ENCODE peak calls at places on chromosome 15, in ten cellular contexts. One of them, this sample, is unnamed.

GRCh38 chr15:93948728-93949127 is 282.6 kb upstream of the MCTP2 start:
- DNase-seq in C1 segment of cervical spinal cord: no peak
- DNase-seq in cardiac fibroblast: no peak
- DNase-seq in WERI-Rb-1: no peak
- DNase-seq in germinal center: no peak
- DNase-seq in fibroblast of lung: no peak
- DNase-seq in progenitor cell of endocrine pancreas: no peak
- DNase-seq in activated T-helper 9 cell treated with anti-CD3 and anti-CD28 coated beads, Interleukin-2, amount 50 U/mL, for 16 hours: no peak
- DNase-seq in activated effector memory CD4-positive, alpha-beta T cell treated with Interleukin-2 at 50 U/mL for 16 hours: no peak
- DNase-seq in dorsolateral prefrontal cortex: no peak
- DNase-seq in this sample: no peak

GRCh38 chr15:95132774-95133173 is 901.4 kb downstream of the MCTP2 start:
- DNase-seq in C1 segment of cervical spinal cord: no peak
- DNase-seq in cardiac fibroblast: peak; percentile 80
- DNase-seq in WERI-Rb-1: no peak
- DNase-seq in germinal center: no peak
- DNase-seq in fibroblast of lung: peak; percentile 95
- DNase-seq in progenitor cell of endocrine pancreas: no peak
- DNase-seq in activated T-helper 9 cell treated with anti-CD3 and anti-CD28 coated beads, Interleukin-2, amount 50 U/mL, for 16 hours: no peak
- DNase-seq in activated effector memory CD4-positive, alpha-beta T cell treated with Interleukin-2 at 50 U/mL for 16 hours: no peak
- DNase-seq in dorsolateral prefrontal cortex: no peak
- DNase-seq in this sample: no peak

GRCh38 chr15:71044006-71044405 is 71.3 kb upstream of the THSD4 start:
- DNase-seq in C1 segment of cervical spinal cord: no peak
- DNase-seq in cardiac fibroblast: peak; percentile 80
- DNase-seq in WERI-Rb-1: no peak
- DNase-seq in germinal center: no peak
- DNase-seq in fibroblast of lung: peak; percentile 79
- DNase-seq in progenitor cell of endocrine pancreas: no peak
- DNase-seq in activated T-helper 9 cell treated with anti-CD3 and anti-CD28 coated beads, Interleukin-2, amount 50 U/mL, for 16 hours: no peak
- DNase-seq in activated effector memory CD4-positive, alpha-beta T cell treated with Interleukin-2 at 50 U/mL for 16 hours: no peak
- DNase-seq in dorsolateral prefrontal cortex: no peak
- DNase-seq in this sample: no peak

GRCh38 chr15:96064351-96064756 is 266.1 kb upstream of the NR2F2 start:
- DNase-seq in C1 segment of cervical spinal cord: no peak
- DNase-seq in cardiac fibroblast: peak; percentile 54
- DNase-seq in WERI-Rb-1: no peak
- DNase-seq in germinal center: no peak
- DNase-seq in fibroblast of lung: no peak
- DNase-seq in progenitor cell of endocrine pancreas: no peak
- DNase-seq in activated T-helper 9 cell treated with anti-CD3 and anti-CD28 coated beads, Interleukin-2, amount 50 U/mL, for 16 hours: no peak
- DNase-seq in activated effector memory CD4-positive, alpha-beta T cell treated with Interleukin-2 at 50 U/mL for 16 hours: no peak
- DNase-seq in dorsolateral prefrontal cortex: no peak
- DNase-seq in this sample: no peak

GRCh38 chr15:92043283-92043682 is 189.8 kb downstream of the SLCO3A1 start:
- DNase-seq in C1 segment of cervical spinal cord: no peak
- DNase-seq in cardiac fibroblast: no peak
- DNase-seq in WERI-Rb-1: no peak
- DNase-seq in germinal center: no peak
- DNase-seq in fibroblast of lung: no peak
- DNase-seq in progenitor cell of endocrine pancreas: no peak
- DNase-seq in activated T-helper 9 cell treated with anti-CD3 and anti-CD28 coated beads, Interleukin-2, amount 50 U/mL, for 16 hours: no peak
- DNase-seq in activated effector memory CD4-positive, alpha-beta T cell treated with Interleukin-2 at 50 U/mL for 16 hours: no peak
- DNase-seq in dorsolateral prefrontal cortex: no peak
- DNase-seq in this sample: no peak

GRCh38 chr15:85458764-85459163 is 78.4 kb downstream of the AKAP13 start:
- DNase-seq in C1 segment of cervical spinal cord: no peak
- DNase-seq in cardiac fibroblast: peak; percentile 54
- DNase-seq in WERI-Rb-1: no peak
- DNase-seq in germinal center: no peak
- DNase-seq in fibroblast of lung: peak; percentile 29
- DNase-seq in progenitor cell of endocrine pancreas: no peak
- DNase-seq in activated T-helper 9 cell treated with anti-CD3 and anti-CD28 coated beads, Interleukin-2, amount 50 U/mL, for 16 hours: no peak
- DNase-seq in activated effector memory CD4-positive, alpha-beta T cell treated with Interleukin-2 at 50 U/mL for 16 hours: no peak
- DNase-seq in dorsolateral prefrontal cortex: no peak
- DNase-seq in this sample: no peak

GRCh38 chr15:80743189-80743833 is 35.9 kb upstream of the CEMIP start:
- DNase-seq in C1 segment of cervical spinal cord: no peak
- DNase-seq in cardiac fibroblast: no peak
- DNase-seq in WERI-Rb-1: no peak
- DNase-seq in germinal center: no peak
- DNase-seq in fibroblast of lung: no peak
- DNase-seq in progenitor cell of endocrine pancreas: no peak
- DNase-seq in activated T-helper 9 cell treated with anti-CD3 and anti-CD28 coated beads, Interleukin-2, amount 50 U/mL, for 16 hours: no peak
- DNase-seq in activated effector memory CD4-positive, alpha-beta T cell treated with Interleukin-2 at 50 U/mL for 16 hours: no peak
- DNase-seq in dorsolateral prefrontal cortex: no peak
- DNase-seq in this sample: no peak

GRCh38 chr15:100502651-100503050 is 26.1 kb downstream of the CERS3 start:
- DNase-seq in C1 segment of cervical spinal cord: no peak
- DNase-seq in cardiac fibroblast: no peak
- DNase-seq in WERI-Rb-1: no peak
- DNase-seq in germinal center: no peak
- DNase-seq in fibroblast of lung: no peak
- DNase-seq in progenitor cell of endocrine pancreas: no peak
- DNase-seq in activated T-helper 9 cell treated with anti-CD3 and anti-CD28 coated beads, Interleukin-2, amount 50 U/mL, for 16 hours: no peak
- DNase-seq in activated effector memory CD4-positive, alpha-beta T cell treated with Interleukin-2 at 50 U/mL for 16 hours: no peak
- DNase-seq in dorsolateral prefrontal cortex: no peak
- DNase-seq in this sample: no peak

GRCh38 chr15:49831206-49831965 is 210.5 kb downstream of the DTWD1 start:
- DNase-seq in C1 segment of cervical spinal cord: no peak
- DNase-seq in cardiac fibroblast: peak; percentile 98
- DNase-seq in WERI-Rb-1: no peak
- DNase-seq in germinal center: no peak
- DNase-seq in fibroblast of lung: peak; percentile 89
- DNase-seq in progenitor cell of endocrine pancreas: no peak
- DNase-seq in activated T-helper 9 cell treated with anti-CD3 and anti-CD28 coated beads, Interleukin-2, amount 50 U/mL, for 16 hours: no peak
- DNase-seq in activated effector memory CD4-positive, alpha-beta T cell treated with Interleukin-2 at 50 U/mL for 16 hours: no peak
- DNase-seq in dorsolateral prefrontal cortex: no peak
- DNase-seq in this sample: no peak

GRCh38 chr15:56383011-56383410 is 17.8 kb downstream of the TEX9 start:
- DNase-seq in C1 segment of cervical spinal cord: no peak
- DNase-seq in cardiac fibroblast: no peak
- DNase-seq in WERI-Rb-1: no peak
- DNase-seq in germinal center: no peak
- DNase-seq in fibroblast of lung: no peak
- DNase-seq in progenitor cell of endocrine pancreas: no peak
- DNase-seq in activated T-helper 9 cell treated with anti-CD3 and anti-CD28 coated beads, Interleukin-2, amount 50 U/mL, for 16 hours: no peak
- DNase-seq in activated effector memory CD4-positive, alpha-beta T cell treated with Interleukin-2 at 50 U/mL for 16 hours: no peak
- DNase-seq in dorsolateral prefrontal cortex: no peak
- DNase-seq in this sample: no peak

GRCh38 chr15:84949845-84950569 is 31.6 kb upstream of the PDE8A start:
- DNase-seq in C1 segment of cervical spinal cord: no peak
- DNase-seq in cardiac fibroblast: peak; percentile 21
- DNase-seq in WERI-Rb-1: no peak
- DNase-seq in germinal center: no peak
- DNase-seq in fibroblast of lung: peak; percentile 36
- DNase-seq in progenitor cell of endocrine pancreas: no peak
- DNase-seq in activated T-helper 9 cell treated with anti-CD3 and anti-CD28 coated beads, Interleukin-2, amount 50 U/mL, for 16 hours: no peak
- DNase-seq in activated effector memory CD4-positive, alpha-beta T cell treated with Interleukin-2 at 50 U/mL for 16 hours: no peak
- DNase-seq in dorsolateral prefrontal cortex: no peak
- DNase-seq in this sample: no peak

GRCh38 chr15:70875001-70875782 is 17.0 kb downstream of the THAP10 start:
- DNase-seq in C1 segment of cervical spinal cord: no peak
- DNase-seq in cardiac fibroblast: peak; percentile 68
- DNase-seq in WERI-Rb-1: no peak
- DNase-seq in germinal center: no peak
- DNase-seq in fibroblast of lung: peak; percentile 33
- DNase-seq in progenitor cell of endocrine pancreas: no peak
- DNase-seq in activated T-helper 9 cell treated with anti-CD3 and anti-CD28 coated beads, Interleukin-2, amount 50 U/mL, for 16 hours: no peak
- DNase-seq in activated effector memory CD4-positive, alpha-beta T cell treated with Interleukin-2 at 50 U/mL for 16 hours: no peak
- DNase-seq in dorsolateral prefrontal cortex: no peak
- DNase-seq in this sample: no peak

GRCh38 chr15:98296653-98297052 is 336.1 kb downstream of the ARRDC4 start:
- DNase-seq in C1 segment of cervical spinal cord: no peak
- DNase-seq in cardiac fibroblast: no peak
- DNase-seq in WERI-Rb-1: no peak
- DNase-seq in germinal center: no peak
- DNase-seq in fibroblast of lung: no peak
- DNase-seq in progenitor cell of endocrine pancreas: no peak
- DNase-seq in activated T-helper 9 cell treated with anti-CD3 and anti-CD28 coated beads, Interleukin-2, amount 50 U/mL, for 16 hours: no peak
- DNase-seq in activated effector memory CD4-positive, alpha-beta T cell treated with Interleukin-2 at 50 U/mL for 16 hours: no peak
- DNase-seq in dorsolateral prefrontal cortex: no peak
- DNase-seq in this sample: no peak

GRCh38 chr15:55289573-55290360 is at the start of gene RAB27A:
- DNase-seq in C1 segment of cervical spinal cord: peak; percentile 12
- DNase-seq in cardiac fibroblast: peak; percentile 82
- DNase-seq in WERI-Rb-1: peak; percentile 79
- DNase-seq in germinal center: peak; percentile 77
- DNase-seq in fibroblast of lung: peak; percentile 72
- DNase-seq in progenitor cell of endocrine pancreas: peak; percentile 62
- DNase-seq in activated T-helper 9 cell treated with anti-CD3 and anti-CD28 coated beads, Interleukin-2, amount 50 U/mL, for 16 hours: peak; percentile 75
- DNase-seq in activated effector memory CD4-positive, alpha-beta T cell treated with Interleukin-2 at 50 U/mL for 16 hours: peak; percentile 58
- DNase-seq in dorsolateral prefrontal cortex: peak; percentile 54
- DNase-seq in this sample: no peak

GRCh38 chr15:31004220-31004733 is 12.8 kb upstream of the MTMR10 start:
- DNase-seq in C1 segment of cervical spinal cord: no peak
- DNase-seq in cardiac fibroblast: no peak
- DNase-seq in WERI-Rb-1: peak; percentile 42
- DNase-seq in germinal center: peak; percentile 10
- DNase-seq in fibroblast of lung: peak; percentile 17
- DNase-seq in progenitor cell of endocrine pancreas: no peak
- DNase-seq in activated T-helper 9 cell treated with anti-CD3 and anti-CD28 coated beads, Interleukin-2, amount 50 U/mL, for 16 hours: no peak
- DNase-seq in activated effector memory CD4-positive, alpha-beta T cell treated with Interleukin-2 at 50 U/mL for 16 hours: no peak
- DNase-seq in dorsolateral prefrontal cortex: no peak
- DNase-seq in this sample: no peak

GRCh38 chr15:56149071-56149470 is 94.6 kb downstream of the RFX7 start:
- DNase-seq in C1 segment of cervical spinal cord: no peak
- DNase-seq in cardiac fibroblast: peak; percentile 26
- DNase-seq in WERI-Rb-1: no peak
- DNase-seq in germinal center: no peak
- DNase-seq in fibroblast of lung: peak; percentile 44
- DNase-seq in progenitor cell of endocrine pancreas: no peak
- DNase-seq in activated T-helper 9 cell treated with anti-CD3 and anti-CD28 coated beads, Interleukin-2, amount 50 U/mL, for 16 hours: no peak
- DNase-seq in activated effector memory CD4-positive, alpha-beta T cell treated with Interleukin-2 at 50 U/mL for 16 hours: no peak
- DNase-seq in dorsolateral prefrontal cortex: no peak
- DNase-seq in this sample: no peak

GRCh38 chr15:62769604-62770003 is 272.9 kb upstream of the TPM1 start:
- DNase-seq in C1 segment of cervical spinal cord: no peak
- DNase-seq in cardiac fibroblast: peak; percentile 89
- DNase-seq in WERI-Rb-1: no peak
- DNase-seq in germinal center: no peak
- DNase-seq in fibroblast of lung: peak; percentile 99
- DNase-seq in progenitor cell of endocrine pancreas: no peak
- DNase-seq in activated T-helper 9 cell treated with anti-CD3 and anti-CD28 coated beads, Interleukin-2, amount 50 U/mL, for 16 hours: no peak
- DNase-seq in activated effector memory CD4-positive, alpha-beta T cell treated with Interleukin-2 at 50 U/mL for 16 hours: no peak
- DNase-seq in dorsolateral prefrontal cortex: no peak
- DNase-seq in this sample: no peak

GRCh38 chr15:80404719-80405553 is 754 bp downstream of the ARNT2 start:
- DNase-seq in C1 segment of cervical spinal cord: peak; percentile 62
- DNase-seq in cardiac fibroblast: no peak
- DNase-seq in WERI-Rb-1: peak; percentile 54
- DNase-seq in germinal center: no peak
- DNase-seq in fibroblast of lung: peak; percentile 36
- DNase-seq in progenitor cell of endocrine pancreas: peak; percentile 22
- DNase-seq in activated T-helper 9 cell treated with anti-CD3 and anti-CD28 coated beads, Interleukin-2, amount 50 U/mL, for 16 hours: no peak
- DNase-seq in activated effector memory CD4-positive, alpha-beta T cell treated with Interleukin-2 at 50 U/mL for 16 hours: no peak
- DNase-seq in dorsolateral prefrontal cortex: peak; percentile 64
- DNase-seq in this sample: no peak

GRCh38 chr15:80989110-80989517 is 505 bp downstream of the MESD start:
- DNase-seq in C1 segment of cervical spinal cord: no peak
- DNase-seq in cardiac fibroblast: no peak
- DNase-seq in WERI-Rb-1: no peak
- DNase-seq in germinal center: no peak
- DNase-seq in fibroblast of lung: no peak
- DNase-seq in progenitor cell of endocrine pancreas: no peak
- DNase-seq in activated T-helper 9 cell treated with anti-CD3 and anti-CD28 coated beads, Interleukin-2, amount 50 U/mL, for 16 hours: no peak
- DNase-seq in activated effector memory CD4-positive, alpha-beta T cell treated with Interleukin-2 at 50 U/mL for 16 hours: no peak
- DNase-seq in dorsolateral prefrontal cortex: no peak
- DNase-seq in this sample: no peak

GRCh38 chr15:48566669-48567068 is 78.8 kb downstream of the FBN1 start:
- DNase-seq in C1 segment of cervical spinal cord: no peak
- DNase-seq in cardiac fibroblast: peak; percentile 83
- DNase-seq in WERI-Rb-1: no peak
- DNase-seq in germinal center: no peak
- DNase-seq in fibroblast of lung: peak; percentile 75
- DNase-seq in progenitor cell of endocrine pancreas: no peak
- DNase-seq in activated T-helper 9 cell treated with anti-CD3 and anti-CD28 coated beads, Interleukin-2, amount 50 U/mL, for 16 hours: no peak
- DNase-seq in activated effector memory CD4-positive, alpha-beta T cell treated with Interleukin-2 at 50 U/mL for 16 hours: no peak
- DNase-seq in dorsolateral prefrontal cortex: no peak
- DNase-seq in this sample: no peak

GRCh38 chr15:70014860-70015490 is 82.7 kb downstream of the TLE3 start:
- DNase-seq in C1 segment of cervical spinal cord: no peak
- DNase-seq in cardiac fibroblast: no peak
- DNase-seq in WERI-Rb-1: peak; percentile 71
- DNase-seq in germinal center: peak; percentile 71
- DNase-seq in fibroblast of lung: no peak
- DNase-seq in progenitor cell of endocrine pancreas: no peak
- DNase-seq in activated T-helper 9 cell treated with anti-CD3 and anti-CD28 coated beads, Interleukin-2, amount 50 U/mL, for 16 hours: no peak
- DNase-seq in activated effector memory CD4-positive, alpha-beta T cell treated with Interleukin-2 at 50 U/mL for 16 hours: no peak
- DNase-seq in dorsolateral prefrontal cortex: no peak
- DNase-seq in this sample: no peak

GRCh38 chr15:100711479-100712130 is 109.2 kb downstream of the ASB7 start:
- DNase-seq in C1 segment of cervical spinal cord: no peak
- DNase-seq in cardiac fibroblast: no peak
- DNase-seq in WERI-Rb-1: no peak
- DNase-seq in germinal center: no peak
- DNase-seq in fibroblast of lung: peak; percentile 36
- DNase-seq in progenitor cell of endocrine pancreas: no peak
- DNase-seq in activated T-helper 9 cell treated with anti-CD3 and anti-CD28 coated beads, Interleukin-2, amount 50 U/mL, for 16 hours: no peak
- DNase-seq in activated effector memory CD4-positive, alpha-beta T cell treated with Interleukin-2 at 50 U/mL for 16 hours: no peak
- DNase-seq in dorsolateral prefrontal cortex: no peak
- DNase-seq in this sample: no peak

GRCh38 chr15:62782100-62782791 is 260.3 kb upstream of the TPM1 start:
- DNase-seq in C1 segment of cervical spinal cord: peak; percentile 55
- DNase-seq in cardiac fibroblast: peak; percentile 93
- DNase-seq in WERI-Rb-1: peak; percentile 67
- DNase-seq in germinal center: peak; percentile 6
- DNase-seq in fibroblast of lung: peak; percentile 81
- DNase-seq in progenitor cell of endocrine pancreas: peak; percentile 30
- DNase-seq in activated T-helper 9 cell treated with anti-CD3 and anti-CD28 coated beads, Interleukin-2, amount 50 U/mL, for 16 hours: no peak
- DNase-seq in activated effector memory CD4-positive, alpha-beta T cell treated with Interleukin-2 at 50 U/mL for 16 hours: no peak
- DNase-seq in dorsolateral prefrontal cortex: peak; percentile 61
- DNase-seq in this sample: peak; percentile 70

GRCh38 chr15:29308299-29308698 is 38.7 kb upstream of the NSMCE3 start:
- DNase-seq in C1 segment of cervical spinal cord: no peak
- DNase-seq in cardiac fibroblast: no peak
- DNase-seq in WERI-Rb-1: no peak
- DNase-seq in germinal center: no peak
- DNase-seq in fibroblast of lung: no peak
- DNase-seq in progenitor cell of endocrine pancreas: no peak
- DNase-seq in activated T-helper 9 cell treated with anti-CD3 and anti-CD28 coated beads, Interleukin-2, amount 50 U/mL, for 16 hours: no peak
- DNase-seq in activated effector memory CD4-positive, alpha-beta T cell treated with Interleukin-2 at 50 U/mL for 16 hours: no peak
- DNase-seq in dorsolateral prefrontal cortex: no peak
- DNase-seq in this sample: no peak

GRCh38 chr15:40409366-40409765 is 3.8 kb downstream of the IVD start:
- DNase-seq in C1 segment of cervical spinal cord: no peak
- DNase-seq in cardiac fibroblast: no peak
- DNase-seq in WERI-Rb-1: no peak
- DNase-seq in germinal center: no peak
- DNase-seq in fibroblast of lung: no peak
- DNase-seq in progenitor cell of endocrine pancreas: no peak
- DNase-seq in activated T-helper 9 cell treated with anti-CD3 and anti-CD28 coated beads, Interleukin-2, amount 50 U/mL, for 16 hours: no peak
- DNase-seq in activated effector memory CD4-positive, alpha-beta T cell treated with Interleukin-2 at 50 U/mL for 16 hours: no peak
- DNase-seq in dorsolateral prefrontal cortex: no peak
- DNase-seq in this sample: no peak

GRCh38 chr15:56598991-56599390 is 134.1 kb upstream of the MNS1 start:
- DNase-seq in C1 segment of cervical spinal cord: no peak
- DNase-seq in cardiac fibroblast: peak; percentile 73
- DNase-seq in WERI-Rb-1: no peak
- DNase-seq in germinal center: no peak
- DNase-seq in fibroblast of lung: peak; percentile 55
- DNase-seq in progenitor cell of endocrine pancreas: no peak
- DNase-seq in activated T-helper 9 cell treated with anti-CD3 and anti-CD28 coated beads, Interleukin-2, amount 50 U/mL, for 16 hours: no peak
- DNase-seq in activated effector memory CD4-positive, alpha-beta T cell treated with Interleukin-2 at 50 U/mL for 16 hours: no peak
- DNase-seq in dorsolateral prefrontal cortex: no peak
- DNase-seq in this sample: no peak

GRCh38 chr15:63930034-63930433 is 96.3 kb upstream of the HERC1 start:
- DNase-seq in C1 segment of cervical spinal cord: no peak
- DNase-seq in cardiac fibroblast: no peak
- DNase-seq in WERI-Rb-1: no peak
- DNase-seq in germinal center: no peak
- DNase-seq in fibroblast of lung: no peak
- DNase-seq in progenitor cell of endocrine pancreas: no peak
- DNase-seq in activated T-helper 9 cell treated with anti-CD3 and anti-CD28 coated beads, Interleukin-2, amount 50 U/mL, for 16 hours: no peak
- DNase-seq in activated effector memory CD4-positive, alpha-beta T cell treated with Interleukin-2 at 50 U/mL for 16 hours: no peak
- DNase-seq in dorsolateral prefrontal cortex: no peak
- DNase-seq in this sample: no peak

GRCh38 chr15:27694506-27695077 is 404.5 kb downstream of the OCA2 start:
- DNase-seq in C1 segment of cervical spinal cord: no peak
- DNase-seq in cardiac fibroblast: no peak
- DNase-seq in WERI-Rb-1: no peak
- DNase-seq in germinal center: no peak
- DNase-seq in fibroblast of lung: peak; percentile 75
- DNase-seq in progenitor cell of endocrine pancreas: no peak
- DNase-seq in activated T-helper 9 cell treated with anti-CD3 and anti-CD28 coated beads, Interleukin-2, amount 50 U/mL, for 16 hours: no peak
- DNase-seq in activated effector memory CD4-positive, alpha-beta T cell treated with Interleukin-2 at 50 U/mL for 16 hours: no peak
- DNase-seq in dorsolateral prefrontal cortex: no peak
- DNase-seq in this sample: no peak